ENCODE peak calls at places on chromosomes 4 and X, in five cellular contexts. One of them, this sample, is unnamed.

GRCh38 chrX:68292471-68292870 is 140.8 kb downstream of the OPHN1 start:
- DNase-seq in H1: no peak
- DNase-seq in K562: no peak
- DNase-seq in GM12878: no peak
- DNase-seq in HepG2: no peak
- DNase-seq in this sample: no peak

GRCh38 chr4:34200535-34200934 is 2043.8 kb downstream of the ARAP2 start:
- DNase-seq in K562: no peak
- DNase-seq in GM12878: no peak
- DNase-seq in HepG2: peak
- DNase-seq in H1: no peak
- DNase-seq in this sample: no peak

GRCh38 chr4:48027653-48028052 is 11.1 kb downstream of the NIPAL1 start:
- DNase-seq in H1: no peak
- DNase-seq in GM12878: no peak
- DNase-seq in HepG2: no peak
- DNase-seq in K562: no peak
- DNase-seq in this sample: no peak

GRCh38 chr4:65393078-65393477 is 277.2 kb downstream of the EPHA5 start:
- DNase-seq in GM12878: no peak
- DNase-seq in H1: no peak
- DNase-seq in K562: no peak
- DNase-seq in HepG2: no peak
- DNase-seq in this sample: no peak

GRCh38 chr4:120725639-120726585 is 196.6 kb downstream of the PRDM5 start:
- DNase-seq in GM12878: no peak
- DNase-seq in H1: no peak
- DNase-seq in K562: no peak
- DNase-seq in HepG2: no peak
- DNase-seq in this sample: no peak

GRCh38 chr4:159227984-159228383 is 125.1 kb downstream of the RAPGEF2 start:
- DNase-seq in HepG2: peak
- DNase-seq in GM12878: no peak
- DNase-seq in H1: peak
- DNase-seq in K562: no peak
- DNase-seq in this sample: peak

GRCh38 chr4:180636696-180637095 is 1606.5 kb upstream of the TENM3 start:
- DNase-seq in GM12878: no peak
- DNase-seq in H1: no peak
- DNase-seq in HepG2: no peak
- DNase-seq in K562: no peak
- DNase-seq in this sample: no peak

GRCh38 chr4:15755321-15755750 is 22.8 kb upstream of the CD38 start:
- DNase-seq in H1: no peak
- DNase-seq in GM12878: no peak
- DNase-seq in HepG2: no peak
- DNase-seq in K562: no peak
- DNase-seq in this sample: no peak

GRCh38 chr4:54229631-54230478 is 762 bp downstream of the PDGFRA start:
- DNase-seq in GM12878: no peak
- DNase-seq in H1: no peak
- DNase-seq in K562: no peak
- DNase-seq in HepG2: no peak
- DNase-seq in this sample: no peak

GRCh38 chr4:10496200-10496599 is 39.0 kb upstream of the ZNF518B start:
- DNase-seq in H1: peak
- DNase-seq in K562: no peak
- DNase-seq in HepG2: no peak
- DNase-seq in GM12878: no peak
- DNase-seq in this sample: no peak

GRCh38 chr4:10492486-10492885 is 35.3 kb upstream of the ZNF518B start:
- DNase-seq in HepG2: no peak
- DNase-seq in H1: no peak
- DNase-seq in K562: no peak
- DNase-seq in GM12878: no peak
- DNase-seq in this sample: no peak

GRCh38 chr4:10495651-10496050 is 38.4 kb upstream of the ZNF518B start:
- DNase-seq in HepG2: no peak
- DNase-seq in H1: no peak
- DNase-seq in GM12878: no peak
- DNase-seq in K562: no peak
- DNase-seq in this sample: no peak

GRCh38 chr4:10491420-10491819 is 34.2 kb upstream of the ZNF518B start:
- DNase-seq in H1: no peak
- DNase-seq in K562: no peak
- DNase-seq in HepG2: no peak
- DNase-seq in GM12878: no peak
- DNase-seq in this sample: no peak

DNA sequence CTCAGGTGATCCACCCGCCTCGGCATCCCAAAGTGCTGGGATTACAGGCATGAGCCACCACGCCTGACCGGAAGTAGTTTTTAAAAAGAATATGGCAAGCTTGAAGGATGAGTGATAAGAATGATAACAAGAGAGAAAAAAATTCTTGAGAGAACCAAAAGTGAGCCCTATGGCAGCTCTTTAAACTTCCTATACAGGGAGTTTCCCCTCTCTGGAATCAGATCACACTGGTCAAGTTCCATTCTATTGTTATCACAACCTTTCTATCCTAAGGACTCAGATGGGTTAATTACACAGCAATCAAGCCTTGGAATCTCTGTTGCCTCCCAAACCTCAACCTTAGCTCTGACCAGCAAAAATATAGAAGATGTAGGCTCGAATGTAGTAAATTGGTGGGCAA is 33.8 kb upstream of the ZNF518B start:
- DNase-seq in HepG2: no peak
- DNase-seq in H1: no peak
- DNase-seq in K562: no peak
- DNase-seq in GM12878: no peak
- DNase-seq in this sample: no peak
- TF ChIP-seq ATF3 in HepG2: no peak
- TF ChIP-seq ATF3 in H1: no peak
- TF ChIP-seq ATF3 in K562: no peak
- TF ChIP-seq ATF3 in GM12878: no peak
- TF ChIP-seq ATF3 in this sample: no peak

DNA sequence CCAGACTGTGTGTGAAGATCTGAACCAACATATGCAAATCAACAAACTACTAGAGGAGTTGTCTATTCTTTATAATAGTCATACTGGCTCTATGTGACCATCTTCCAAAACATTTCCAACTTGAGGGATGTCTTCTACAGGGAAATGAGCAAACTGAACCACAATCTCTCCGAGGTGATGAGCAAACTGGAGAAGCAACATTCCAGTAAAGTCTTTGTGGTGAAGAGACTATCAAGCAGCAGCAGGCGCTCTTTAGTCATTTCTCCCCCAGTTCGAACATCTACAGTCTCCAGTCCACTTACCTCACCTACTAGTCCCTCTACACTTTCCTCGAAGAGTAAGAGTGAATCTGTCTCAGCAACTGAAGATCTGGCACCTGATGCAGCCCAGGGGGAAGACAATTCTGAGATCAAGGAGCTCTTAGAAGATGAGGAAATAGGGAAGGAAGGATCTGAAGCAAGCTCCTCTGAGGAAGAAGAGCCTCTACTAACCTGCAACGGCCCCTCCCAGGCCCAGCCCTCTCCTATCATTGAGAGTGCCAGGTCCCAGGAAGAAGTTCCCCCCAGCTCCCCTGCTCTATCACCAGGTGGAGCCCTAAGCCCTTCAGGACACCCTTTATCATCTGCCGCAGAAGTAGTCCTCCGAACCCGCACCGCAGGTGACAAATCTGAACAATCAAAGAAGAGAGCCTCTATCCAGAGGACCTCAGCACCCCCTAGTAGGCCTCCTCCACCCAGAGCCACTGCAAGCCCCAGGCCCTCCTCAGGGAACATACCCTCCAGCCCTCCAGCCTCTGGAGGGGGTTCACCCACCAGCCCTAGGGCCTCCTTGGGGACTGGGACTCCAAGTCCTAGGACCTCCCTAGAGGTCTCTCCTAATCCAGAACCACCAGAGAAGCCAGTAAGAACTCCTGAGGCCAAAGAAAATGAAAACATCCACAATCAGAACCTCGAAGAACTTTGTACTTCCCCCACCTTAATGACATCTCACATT is 98.1 kb downstream of the HNRNPD start:
- DNase-seq in HepG2: peak
- DNase-seq in K562: peak
- DNase-seq in H1: no peak
- DNase-seq in GM12878: no peak
- DNase-seq in this sample: no peak
- TF ChIP-seq YY1 in HepG2: no peak
- TF ChIP-seq YY1 in K562: no peak
- TF ChIP-seq YY1 in H1: no peak
- TF ChIP-seq YY1 in GM12878: no peak
- TF ChIP-seq YY1 in this sample: no peak

GRCh38 chr4:133148690-133149363 is at the start of gene PCDH10:
- DNase-seq in GM12878: no peak
- DNase-seq in HepG2: peak
- DNase-seq in K562: peak
- DNase-seq in H1: peak
- DNase-seq in this sample: no peak
- TF ChIP-seq EZH2 in GM12878: no peak
- TF ChIP-seq EZH2 in HepG2: no peak
- TF ChIP-seq EZH2 in K562: no peak
- TF ChIP-seq EZH2 in H1: no peak
- TF ChIP-seq EZH2 in this sample: no peak

DNA sequence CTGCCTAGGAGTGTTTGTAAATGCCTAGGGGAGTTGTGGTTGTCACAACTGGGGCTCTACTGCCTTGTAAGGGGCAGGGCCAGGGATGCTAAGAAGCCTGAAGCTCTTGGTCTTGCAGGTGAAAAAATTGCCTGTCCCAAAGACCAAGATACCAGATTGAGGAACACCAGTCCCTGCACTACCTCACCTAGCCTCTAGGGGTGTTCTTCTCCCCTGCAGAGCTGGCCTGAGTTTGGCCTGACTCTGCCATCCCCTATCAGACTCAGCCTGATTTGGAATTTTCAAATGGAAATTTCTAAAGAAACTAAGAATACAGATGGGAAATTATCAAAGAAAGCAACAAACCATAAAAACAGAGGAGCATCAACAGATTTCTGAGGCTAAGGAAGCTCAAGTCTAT is 90.4 kb downstream of the ZC4H2 start:
- DNase-seq in HepG2: no peak
- DNase-seq in H1: no peak
- DNase-seq in GM12878: no peak
- DNase-seq in K562: peak
- DNase-seq in this sample: peak
- TF ChIP-seq ATF3 in HepG2: no peak
- TF ChIP-seq ATF3 in H1: no peak
- TF ChIP-seq ATF3 in GM12878: no peak
- TF ChIP-seq ATF3 in K562: no peak
- TF ChIP-seq ATF3 in this sample: no peak

DNA sequence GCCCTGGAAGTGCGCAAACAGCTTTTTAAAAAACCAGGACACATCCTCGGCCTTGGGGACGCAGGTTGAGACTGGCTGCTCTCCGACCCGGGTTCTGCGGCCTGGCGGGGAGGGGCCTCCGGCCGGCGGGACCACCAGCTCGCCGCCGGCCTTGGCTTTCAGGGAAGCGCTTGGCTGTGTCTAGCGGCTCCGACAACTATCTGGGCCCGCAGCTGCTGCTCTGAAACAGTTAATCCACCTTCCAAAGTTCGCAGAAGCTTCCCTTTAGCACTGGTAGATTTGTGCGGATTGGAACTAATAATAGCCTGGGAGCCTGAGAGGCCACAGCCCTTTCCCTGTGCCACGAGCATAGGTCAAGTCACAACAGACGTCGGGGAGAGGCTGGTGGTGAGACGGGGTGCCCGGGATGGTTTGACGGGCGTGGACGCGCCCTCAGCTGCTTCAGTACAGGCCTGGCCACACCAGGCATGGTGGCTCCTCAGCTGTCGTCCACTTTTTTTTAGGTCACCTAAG is 1.2 kb upstream of the SEL1L3 start:
- DNase-seq in K562: no peak
- DNase-seq in H1: no peak
- DNase-seq in HepG2: no peak
- DNase-seq in GM12878: no peak
- DNase-seq in this sample: no peak
- TF ChIP-seq YY1 in K562: no peak
- TF ChIP-seq YY1 in H1: no peak
- TF ChIP-seq YY1 in HepG2: no peak
- TF ChIP-seq YY1 in GM12878: no peak
- TF ChIP-seq YY1 in this sample: no peak

GRCh38 chr4:13541176-13541604 is 3.1 kb downstream of the NKX3-2 start:
- DNase-seq in GM12878: no peak
- DNase-seq in K562: no peak
- DNase-seq in HepG2: no peak
- DNase-seq in H1: no peak
- DNase-seq in this sample: no peak

GRCh38 chr4:13543091-13543581 is 1.2 kb downstream of the NKX3-2 start:
- DNase-seq in GM12878: no peak
- DNase-seq in K562: no peak
- DNase-seq in HepG2: no peak
- DNase-seq in H1: no peak
- DNase-seq in this sample: no peak

GRCh38 chr4:13540446-13541175 is 3.7 kb downstream of the NKX3-2 start:
- DNase-seq in GM12878: no peak
- DNase-seq in H1: no peak
- DNase-seq in HepG2: no peak
- DNase-seq in K562: no peak
- DNase-seq in this sample: no peak

GRCh38 chr4:13542577-13543042 is 1.7 kb downstream of the NKX3-2 start:
- DNase-seq in H1: no peak
- DNase-seq in HepG2: no peak
- DNase-seq in K562: no peak
- DNase-seq in GM12878: no peak
- DNase-seq in this sample: no peak

GRCh38 chr4:13541720-13542576 is 2.4 kb downstream of the NKX3-2 start:
- DNase-seq in HepG2: no peak
- DNase-seq in GM12878: no peak
- DNase-seq in K562: no peak
- DNase-seq in H1: no peak
- DNase-seq in this sample: no peak
- TF ChIP-seq EZH2 in HepG2: no peak
- TF ChIP-seq EZH2 in GM12878: no peak
- TF ChIP-seq EZH2 in K562: no peak
- TF ChIP-seq EZH2 in H1: no peak
- TF ChIP-seq EZH2 in this sample: no peak

GRCh38 chr4:183722738-183723560 is 63.9 kb downstream of the TRAPPC11 start:
- DNase-seq in GM12878: peak
- DNase-seq in K562: no peak
- DNase-seq in HepG2: no peak
- DNase-seq in H1: peak
- DNase-seq in this sample: no peak
- TF ChIP-seq ATF3 in GM12878: no peak
- TF ChIP-seq ATF3 in K562: no peak
- TF ChIP-seq ATF3 in HepG2: no peak
- TF ChIP-seq ATF3 in H1: no peak
- TF ChIP-seq ATF3 in this sample: no peak

GRCh38 chr4:81631958-81632439 is 160.3 kb upstream of the RASGEF1B start:
- DNase-seq in H1: no peak
- DNase-seq in K562: no peak
- DNase-seq in HepG2: peak
- DNase-seq in GM12878: no peak
- DNase-seq in this sample: no peak
- TF ChIP-seq YY1 in H1: no peak
- TF ChIP-seq YY1 in K562: no peak
- TF ChIP-seq YY1 in HepG2: no peak
- TF ChIP-seq YY1 in GM12878: no peak
- TF ChIP-seq YY1 in this sample: no peak

This sample was measured in HCT116.